ENCODE peak calls at places on chromosomes 1 and 21, in eight cellular contexts. One of them, this sample, is unnamed.
A peak's percentile ranks its signal among the peaks of the same experiment; 100 is the strongest.

GRCh38 chr21:40425981-40426380 is 421.0 kb downstream of the DSCAM start:
- DNase-seq in CD4-positive, alpha-beta T cell: no peak
- DNase-seq in psoas muscle: no peak
- DNase-seq in GM23338: no peak
- DNase-seq in Calu3: no peak
- DNase-seq in hepatocyte: no peak
- DNase-seq in Panc1: no peak
- DNase-seq in WTC11: no peak
- DNase-seq in this sample: no peak

GRCh38 chr1:216028630-216029029 is 394.6 kb downstream of the USH2A start:
- DNase-seq in WTC11: no peak
- DNase-seq in Panc1: no peak
- DNase-seq in CD4-positive, alpha-beta T cell: no peak
- DNase-seq in GM23338: no peak
- DNase-seq in psoas muscle: no peak
- DNase-seq in Calu3: no peak
- DNase-seq in hepatocyte: no peak
- DNase-seq in this sample: no peak

GRCh38 chr1:88302843-88303486 is 381.1 kb upstream of the PKN2 start:
- DNase-seq in hepatocyte: peak; percentile 75
- DNase-seq in Panc1: peak; percentile 5
- DNase-seq in WTC11: no peak
- DNase-seq in CD4-positive, alpha-beta T cell: no peak
- DNase-seq in GM23338: peak; percentile 67
- DNase-seq in Calu3: peak; percentile 21
- DNase-seq in psoas muscle: no peak
- DNase-seq in this sample: no peak

GRCh38 chr1:14061204-14061603 is 361.2 kb downstream of the PRDM2 start:
- DNase-seq in Calu3: no peak
- DNase-seq in psoas muscle: no peak
- DNase-seq in hepatocyte: no peak
- DNase-seq in CD4-positive, alpha-beta T cell: no peak
- DNase-seq in WTC11: no peak
- DNase-seq in GM23338: no peak
- DNase-seq in Panc1: no peak
- DNase-seq in this sample: no peak

GRCh38 chr1:66283583-66284041 is 250.3 kb upstream of the SGIP1 start:
- DNase-seq in psoas muscle: no peak
- DNase-seq in CD4-positive, alpha-beta T cell: no peak
- DNase-seq in hepatocyte: no peak
- DNase-seq in Calu3: no peak
- DNase-seq in GM23338: no peak
- DNase-seq in Panc1: no peak
- DNase-seq in WTC11: no peak
- DNase-seq in this sample: no peak

GRCh38 chr21:36732217-36732616 is 33.3 kb downstream of the SIM2 start:
- DNase-seq in WTC11: no peak
- DNase-seq in GM23338: no peak
- DNase-seq in CD4-positive, alpha-beta T cell: no peak
- DNase-seq in Calu3: no peak
- DNase-seq in psoas muscle: no peak
- DNase-seq in Panc1: no peak
- DNase-seq in hepatocyte: no peak
- DNase-seq in this sample: no peak

GRCh38 chr1:5706239-5706638 is 286.0 kb downstream of the NPHP4 start:
- DNase-seq in GM23338: no peak
- DNase-seq in psoas muscle: no peak
- DNase-seq in Panc1: no peak
- DNase-seq in hepatocyte: no peak
- DNase-seq in Calu3: no peak
- DNase-seq in WTC11: no peak
- DNase-seq in CD4-positive, alpha-beta T cell: no peak
- DNase-seq in this sample: no peak

GRCh38 chr1:51607676-51608075 is 9.2 kb upstream of the OSBPL9 start:
- DNase-seq in hepatocyte: no peak
- DNase-seq in Panc1: no peak
- DNase-seq in psoas muscle: no peak
- DNase-seq in GM23338: no peak
- DNase-seq in CD4-positive, alpha-beta T cell: no peak
- DNase-seq in WTC11: no peak
- DNase-seq in Calu3: no peak
- DNase-seq in this sample: no peak

GRCh38 chr1:41476807-41477361 is 7.6 kb downstream of the EDN2 start:
- DNase-seq in CD4-positive, alpha-beta T cell: no peak
- DNase-seq in psoas muscle: peak; percentile 43
- DNase-seq in Calu3: no peak
- DNase-seq in WTC11: no peak
- DNase-seq in hepatocyte: no peak
- DNase-seq in Panc1: no peak
- DNase-seq in GM23338: no peak
- DNase-seq in this sample: no peak

GRCh38 chr1:185439727-185440415 is 122.8 kb upstream of the IVNS1ABP start:
- DNase-seq in CD4-positive, alpha-beta T cell: peak; percentile 3
- DNase-seq in hepatocyte: peak; percentile 57
- DNase-seq in Calu3: peak; percentile 61
- DNase-seq in GM23338: no peak
- DNase-seq in WTC11: no peak
- DNase-seq in psoas muscle: no peak
- DNase-seq in Panc1: no peak
- DNase-seq in this sample: no peak

GRCh38 chr1:201019321-201019977 is 4.1 kb downstream of the KIF21B start:
- DNase-seq in psoas muscle: peak; percentile 39
- DNase-seq in Calu3: peak; percentile 83
- DNase-seq in CD4-positive, alpha-beta T cell: peak; percentile 82
- DNase-seq in GM23338: no peak
- DNase-seq in hepatocyte: peak; percentile 37
- DNase-seq in Panc1: no peak
- DNase-seq in WTC11: no peak
- DNase-seq in this sample: no peak

GRCh38 chr1:8120693-8121260 is 94.7 kb upstream of the ERRFI1 start:
- DNase-seq in WTC11: no peak
- DNase-seq in GM23338: no peak
- DNase-seq in CD4-positive, alpha-beta T cell: no peak
- DNase-seq in Calu3: peak; percentile 69
- DNase-seq in Panc1: peak; percentile 51
- DNase-seq in hepatocyte: no peak
- DNase-seq in psoas muscle: no peak
- DNase-seq in this sample: no peak

GRCh38 chr1:243705585-243705984 is 144.5 kb downstream of the AKT3 start:
- DNase-seq in Panc1: no peak
- DNase-seq in psoas muscle: no peak
- DNase-seq in Calu3: no peak
- DNase-seq in WTC11: no peak
- DNase-seq in hepatocyte: no peak
- DNase-seq in GM23338: no peak
- DNase-seq in CD4-positive, alpha-beta T cell: no peak
- DNase-seq in this sample: no peak

GRCh38 chr1:65259816-65260215 is 49.5 kb upstream of the DNAJC6 start:
- DNase-seq in hepatocyte: no peak
- DNase-seq in CD4-positive, alpha-beta T cell: no peak
- DNase-seq in GM23338: no peak
- DNase-seq in Panc1: no peak
- DNase-seq in WTC11: no peak
- DNase-seq in psoas muscle: no peak
- DNase-seq in Calu3: no peak
- DNase-seq in this sample: no peak

GRCh38 chr1:236284291-236284711 is 2.5 kb upstream of the ERO1B start:
- DNase-seq in WTC11: no peak
- DNase-seq in psoas muscle: no peak
- DNase-seq in Panc1: no peak
- DNase-seq in CD4-positive, alpha-beta T cell: no peak
- DNase-seq in GM23338: peak; percentile 5
- DNase-seq in Calu3: no peak
- DNase-seq in hepatocyte: no peak
- DNase-seq in this sample: no peak

GRCh38 chr1:17539526-17540254 is at the start of gene ARHGEF10L:
- DNase-seq in hepatocyte: peak; percentile 69
- DNase-seq in Calu3: no peak
- DNase-seq in WTC11: no peak
- DNase-seq in GM23338: no peak
- DNase-seq in CD4-positive, alpha-beta T cell: no peak
- DNase-seq in Panc1: no peak
- DNase-seq in psoas muscle: peak; percentile 49
- DNase-seq in this sample: peak; percentile 25

GRCh38 chr1:59714966-59715365 is 99.8 kb upstream of the HOOK1 start:
- DNase-seq in Calu3: no peak
- DNase-seq in WTC11: no peak
- DNase-seq in hepatocyte: no peak
- DNase-seq in GM23338: no peak
- DNase-seq in Panc1: no peak
- DNase-seq in psoas muscle: no peak
- DNase-seq in CD4-positive, alpha-beta T cell: no peak
- DNase-seq in this sample: no peak

GRCh38 chr1:184910005-184910404 is 64.3 kb downstream of the NIBAN1 start:
- DNase-seq in CD4-positive, alpha-beta T cell: no peak
- DNase-seq in Calu3: no peak
- DNase-seq in GM23338: no peak
- DNase-seq in psoas muscle: no peak
- DNase-seq in WTC11: no peak
- DNase-seq in hepatocyte: no peak
- DNase-seq in Panc1: no peak
- DNase-seq in this sample: no peak

GRCh38 chr1:108896160-108897150 is 19.7 kb downstream of the GPSM2 start:
- DNase-seq in Calu3: no peak
- DNase-seq in Panc1: no peak
- DNase-seq in hepatocyte: no peak
- DNase-seq in WTC11: no peak
- DNase-seq in psoas muscle: peak; percentile 30
- DNase-seq in CD4-positive, alpha-beta T cell: no peak
- DNase-seq in GM23338: peak; percentile 62
- DNase-seq in this sample: no peak

GRCh38 chr1:5999711-6000443 is 7.7 kb upstream of the NPHP4 start:
- DNase-seq in Calu3: no peak
- DNase-seq in CD4-positive, alpha-beta T cell: no peak
- DNase-seq in WTC11: peak; percentile 9
- DNase-seq in psoas muscle: no peak
- DNase-seq in Panc1: no peak
- DNase-seq in hepatocyte: no peak
- DNase-seq in GM23338: no peak
- DNase-seq in this sample: no peak

GRCh38 chr1:178055779-178056471 is 38.0 kb upstream of the RASAL2 start:
- DNase-seq in CD4-positive, alpha-beta T cell: no peak
- DNase-seq in GM23338: no peak
- DNase-seq in hepatocyte: peak; percentile 31
- DNase-seq in psoas muscle: no peak
- DNase-seq in Calu3: peak; percentile 39
- DNase-seq in WTC11: no peak
- DNase-seq in Panc1: peak; percentile 54
- DNase-seq in this sample: no peak

GRCh38 chr1:196678510-196678884 is 26.7 kb downstream of the CFH start:
- DNase-seq in GM23338: no peak
- DNase-seq in hepatocyte: no peak
- DNase-seq in WTC11: no peak
- DNase-seq in Panc1: no peak
- DNase-seq in Calu3: peak; percentile 6
- DNase-seq in psoas muscle: no peak
- DNase-seq in CD4-positive, alpha-beta T cell: no peak
- DNase-seq in this sample: no peak

GRCh38 chr21:45076245-45076661 is 1.9 kb downstream of the ADARB1 start:
- DNase-seq in Calu3: no peak
- DNase-seq in Panc1: no peak
- DNase-seq in CD4-positive, alpha-beta T cell: no peak
- DNase-seq in WTC11: no peak
- DNase-seq in psoas muscle: no peak
- DNase-seq in hepatocyte: no peak
- DNase-seq in GM23338: no peak
- DNase-seq in this sample: no peak

GRCh38 chr1:115330480-115331013 is 7.5 kb downstream of the NGF start:
- DNase-seq in Calu3: no peak
- DNase-seq in WTC11: no peak
- DNase-seq in CD4-positive, alpha-beta T cell: no peak
- DNase-seq in GM23338: no peak
- DNase-seq in Panc1: no peak
- DNase-seq in psoas muscle: no peak
- DNase-seq in hepatocyte: peak; percentile 22
- DNase-seq in this sample: no peak
- TF ChIP-seq CTCF in Calu3: no peak
- TF ChIP-seq CTCF in WTC11: no peak
- TF ChIP-seq CTCF in CD4-positive, alpha-beta T cell: no peak
- TF ChIP-seq CTCF in GM23338: no peak
- TF ChIP-seq CTCF in Panc1: no peak
- TF ChIP-seq CTCF in psoas muscle: no peak
- TF ChIP-seq CTCF in hepatocyte: no peak
- TF ChIP-seq CTCF in this sample: no peak

GRCh38 chr1:44740179-44740617 is 561 bp downstream of the KIF2C start:
- DNase-seq in Calu3: no peak
- DNase-seq in Panc1: no peak
- DNase-seq in GM23338: no peak
- DNase-seq in psoas muscle: no peak
- DNase-seq in WTC11: no peak
- DNase-seq in hepatocyte: no peak
- DNase-seq in CD4-positive, alpha-beta T cell: no peak
- DNase-seq in this sample: no peak

GRCh38 chr1:44733365-44733764 is 2.4 kb upstream of the RNU5D-1 start:
- DNase-seq in CD4-positive, alpha-beta T cell: no peak
- DNase-seq in hepatocyte: no peak
- DNase-seq in GM23338: no peak
- DNase-seq in WTC11: no peak
- DNase-seq in Calu3: no peak
- DNase-seq in Panc1: no peak
- DNase-seq in psoas muscle: no peak
- DNase-seq in this sample: no peak

GRCh38 chr1:44739361-44740178 is at the start of gene KIF2C:
- DNase-seq in hepatocyte: peak; percentile 99
- DNase-seq in GM23338: peak; percentile 99
- DNase-seq in Panc1: peak; percentile 94
- DNase-seq in CD4-positive, alpha-beta T cell: peak; percentile 95
- DNase-seq in WTC11: peak; percentile 98
- DNase-seq in psoas muscle: peak; percentile 97
- DNase-seq in Calu3: peak; percentile 98
- DNase-seq in this sample: peak; percentile 92

GRCh38 chr1:44733784-44734183 is 2.8 kb upstream of the RNU5D-1 start:
- DNase-seq in Calu3: no peak
- DNase-seq in CD4-positive, alpha-beta T cell: no peak
- DNase-seq in GM23338: no peak
- DNase-seq in Panc1: no peak
- DNase-seq in WTC11: no peak
- DNase-seq in hepatocyte: no peak
- DNase-seq in psoas muscle: no peak
- DNase-seq in this sample: no peak

GRCh38 chr1:44735992-44736391 is 3.6 kb upstream of the KIF2C start:
- DNase-seq in hepatocyte: no peak
- DNase-seq in Panc1: no peak
- DNase-seq in GM23338: no peak
- DNase-seq in WTC11: no peak
- DNase-seq in CD4-positive, alpha-beta T cell: no peak
- DNase-seq in Calu3: no peak
- DNase-seq in psoas muscle: no peak
- DNase-seq in this sample: no peak
- TF ChIP-seq CTCF in hepatocyte: no peak
- TF ChIP-seq CTCF in Panc1: no peak
- TF ChIP-seq CTCF in GM23338: no peak
- TF ChIP-seq CTCF in WTC11: no peak
- TF ChIP-seq CTCF in CD4-positive, alpha-beta T cell: no peak
- TF ChIP-seq CTCF in Calu3: no peak
- TF ChIP-seq CTCF in psoas muscle: no peak
- TF ChIP-seq CTCF in this sample: no peak

GRCh38 chr1:220123889-220124288 is 30.0 kb downstream of the IARS2 start:
- DNase-seq in GM23338: peak; percentile 53
- DNase-seq in WTC11: peak; percentile 26
- DNase-seq in psoas muscle: no peak
- DNase-seq in Calu3: peak; percentile 35
- DNase-seq in hepatocyte: no peak
- DNase-seq in CD4-positive, alpha-beta T cell: no peak
- DNase-seq in Panc1: no peak
- DNase-seq in this sample: peak; percentile 16
- TF ChIP-seq CTCF in GM23338: peak; percentile 53
- TF ChIP-seq CTCF in WTC11: no peak
- TF ChIP-seq CTCF in psoas muscle: no peak
- TF ChIP-seq CTCF in Calu3: peak; percentile 44
- TF ChIP-seq CTCF in hepatocyte: peak; percentile 24
- TF ChIP-seq CTCF in CD4-positive, alpha-beta T cell: peak; percentile 37
- TF ChIP-seq CTCF in Panc1: peak; percentile 62
- TF ChIP-seq CTCF in this sample: peak; percentile 64

GRCh38 chr1:115543247-115543646 is 98.5 kb upstream of the VANGL1 start:
- DNase-seq in Calu3: no peak
- DNase-seq in psoas muscle: no peak
- DNase-seq in GM23338: peak; percentile 42
- DNase-seq in hepatocyte: no peak
- DNase-seq in Panc1: no peak
- DNase-seq in WTC11: no peak
- DNase-seq in CD4-positive, alpha-beta T cell: no peak
- DNase-seq in this sample: no peak
- TF ChIP-seq CTCF in Calu3: no peak
- TF ChIP-seq CTCF in psoas muscle: no peak
- TF ChIP-seq CTCF in GM23338: no peak
- TF ChIP-seq CTCF in hepatocyte: no peak
- TF ChIP-seq CTCF in Panc1: no peak
- TF ChIP-seq CTCF in WTC11: no peak
- TF ChIP-seq CTCF in CD4-positive, alpha-beta T cell: no peak
- TF ChIP-seq CTCF in this sample: no peak